ENCODE peak calls at places on chromosomes 7 and 10, in five cellular contexts. H, G, S, V and I are unnamed samples.

GRCh38 chr10:128808921-128809440 is 658.1 kb upstream of the MGMT start:
- DNase-seq in H (no peak), G (no peak), S (no peak), V (no peak), I (no peak)

GRCh38 chr10:131206136-131206995 is 105.2 kb downstream of the TCERG1L start:
- DNase-seq in H (no peak), G (no peak), S (no peak), V (no peak), I (no peak)

GRCh38 chr7:155426543-155427410 is 31.2 kb upstream of the EN2 start:
- DNase-seq in H (no peak), G (no peak), S (no peak), V (no peak), I (no peak)

GRCh38 chr7:5333121-5334050 is 50.6 kb downstream of the SLC29A4 start:
- DNase-seq in H (no peak), G (no peak), S (no peak), V (no peak), I (no peak)

GRCh38 chr10:131082991-131083465 is 228.5 kb downstream of the TCERG1L start:
- DNase-seq in H (no peak), G (no peak), S (no peak), V (no peak), I (peak; percentile 62)

GRCh38 chr7:24820730-24821044 is 63.4 kb upstream of the GSDME start:
- DNase-seq in H (no peak), G (no peak), S (no peak), V (peak; percentile 94), I (no peak)

GRCh38 chr10:71475243-71475871 is 78.6 kb downstream of the CDH23 start:
- DNase-seq in H (no peak), G (no peak), S (peak; percentile 55), V (no peak), I (no peak)

GRCh38 chr7:23593706-23594105 is 3.5 kb upstream of the CCDC126 start:
- DNase-seq in H (no peak), G (no peak), S (no peak), V (no peak), I (no peak)

GRCh38 chr10:70699659-70700174 is 27.4 kb downstream of the ADAMTS14 start:
- DNase-seq in H (no peak), G (no peak), S (no peak), V (peak; percentile 6), I (no peak)

GRCh38 chr7:132095111-132095765 is 481.0 kb downstream of the PLXNA4 start:
- DNase-seq in H (no peak), G (no peak), S (no peak), V (no peak), I (no peak)

GRCh38 chr10:24762161-24762924 is 38.7 kb upstream of the ARHGAP21 start:
- DNase-seq in H (no peak), G (no peak), S (no peak), V (no peak), I (peak; percentile 83)

GRCh38 chr7:39693812-39694211 is 70.4 kb downstream of the RALA start:
- DNase-seq in H (no peak), G (no peak), S (no peak), V (no peak), I (no peak)